ENCODE peak calls at places on chromosomes 6 and 20, in nine cellular contexts. P, W, B, E, I, Y, M, C and V are unnamed samples.

GRCh38 chr6:9292975-9293374 is 857.6 kb upstream of the SLC35B3 start:
- DNase-seq in P (no peak), Y (no peak), B (no peak), C (no peak), I (no peak), E (peak), M (no peak), W (no peak), V (no peak)

GRCh38 chr6:33213989-33214335 is 5.7 kb downstream of the RING1 start:
- DNase-seq in P (no peak), I (no peak), M (no peak), E (no peak), C (no peak), W (no peak), Y (no peak), B (no peak), V (no peak)

GRCh38 chr6:129606664-129607063 is 103.3 kb downstream of the ARHGAP18 start:
- DNase-seq in W (peak), I (no peak), P (no peak), Y (no peak), B (no peak), C (no peak), E (peak), M (no peak), V (no peak)

GRCh38 chr6:90859056-90859455 is 272.2 kb upstream of the MAP3K7 start:
- DNase-seq in M (no peak), B (no peak), C (no peak), P (no peak), W (no peak), Y (no peak), E (peak), I (no peak), V (no peak)

GRCh38 chr6:138662474-138662873 is 111.1 kb upstream of the CCDC28A start:
- DNase-seq in M (no peak), P (no peak), W (peak), E (peak), C (no peak), Y (peak), I (no peak), B (no peak), V (no peak)

GRCh38 chr20:6295477-6296256 is 172.8 kb upstream of the FERMT1 start:
- DNase-seq in P (no peak), Y (no peak), C (no peak), W (no peak), I (no peak), B (no peak), M (no peak), E (no peak), V (no peak)

GRCh38 chr6:41200901-41201783 is at the start of gene TREML2:
- DNase-seq in B (peak), P (peak), W (no peak), C (peak), I (no peak), E (no peak), M (no peak), Y (no peak), V (no peak)

GRCh38 chr6:2641044-2641673 is 109.6 kb downstream of the MYLK4 start:
- DNase-seq in B (peak), W (no peak), I (no peak), M (no peak), P (peak), Y (no peak), E (no peak), C (no peak), V (no peak)

GRCh38 chr20:52289956-52290355 is 98.4 kb upstream of the ZFP64 start:
- DNase-seq in W (no peak), P (no peak), M (no peak), E (no peak), B (no peak), Y (no peak), C (no peak), I (no peak), V (no peak)

GRCh38 chr20:47568019-47568418 is 66.3 kb downstream of the NCOA3 start:
- DNase-seq in B (no peak), M (no peak), W (peak), C (no peak), I (peak), P (no peak), Y (no peak), E (peak), V (no peak)

GRCh38 chr6:143060806-143061596 is at the start of gene AIG1:
- DNase-seq in P (no peak), I (peak), Y (peak), B (peak), C (peak), M (peak), E (no peak), W (no peak), V (no peak)

GRCh38 chr6:22020299-22020998 is 276.4 kb downstream of the PRL start:
- DNase-seq in I (no peak), W (no peak), C (no peak), E (no peak), B (no peak), M (no peak), Y (no peak), P (no peak), V (no peak)